ENCODE peak calls at places on chromosomes 11 and 22, in seven cellular contexts. Y is GM23248, M is IMR-90, K is PC-3, U is neural progenitor cell, W is mesenchymal stem cell, R is fibroblast of lung. Q is an unnamed sample.

GRCh38 chr11:29328961-29329441 is 687.8 kb downstream of the KCNA4 start:
- DNase-seq in W (peak; percentile 64), Y (peak; percentile 72), K (peak; percentile 77), M (peak; percentile 95), U (peak; percentile 46), R (peak; percentile 87), Q (peak; percentile 28)

GRCh38 chr11:17391493-17392355 is 3.3 kb upstream of the KCNJ11 start:
- DNase-seq in U (no peak), M (no peak), K (no peak), R (no peak), W (no peak), Y (no peak), Q (no peak)

GRCh38 chr11:659532-660085 is 22.5 kb downstream of the DRD4 start:
- DNase-seq in K (no peak), M (no peak), Y (no peak), W (no peak), R (no peak), U (no peak), Q (no peak)

GRCh38 chr11:59680287-59681154 is 11.7 kb upstream of the PATL1 start:
- DNase-seq in R (peak; percentile 69), W (peak; percentile 89), U (peak; percentile 86), M (peak; percentile 83), Y (peak; percentile 85), K (peak; percentile 87), Q (peak; percentile 93)

GRCh38 chr22:38706101-38706884 is 549 bp downstream of the GTPBP1 start:
- DNase-seq in W (peak; percentile 71), U (peak; percentile 64), R (peak; percentile 14), Y (peak; percentile 71), K (no peak), M (peak; percentile 27), Q (peak; percentile 31)

GRCh38 chr11:124841186-124841585 is 24.0 kb upstream of the ROBO3 start:
- DNase-seq in R (peak; percentile 28), M (no peak), Y (peak; percentile 38), W (no peak), U (no peak), K (peak; percentile 64), Q (no peak)

GRCh38 chr22:30910358-30910757 is 58.2 kb downstream of the MORC2 start:
- DNase-seq in Y (no peak), K (no peak), M (no peak), U (no peak), R (no peak), W (no peak), Q (no peak)

GRCh38 chr11:68994161-68994890 is 13.5 kb upstream of the MRGPRD start:
- DNase-seq in M (no peak), R (no peak), Y (no peak), U (no peak), W (no peak), K (no peak), Q (no peak)

GRCh38 chr22:47173535-47174021 is 411.1 kb downstream of the TBC1D22A start:
- DNase-seq in U (no peak), M (no peak), Y (no peak), K (no peak), R (no peak), W (no peak), Q (no peak)

DNA sequence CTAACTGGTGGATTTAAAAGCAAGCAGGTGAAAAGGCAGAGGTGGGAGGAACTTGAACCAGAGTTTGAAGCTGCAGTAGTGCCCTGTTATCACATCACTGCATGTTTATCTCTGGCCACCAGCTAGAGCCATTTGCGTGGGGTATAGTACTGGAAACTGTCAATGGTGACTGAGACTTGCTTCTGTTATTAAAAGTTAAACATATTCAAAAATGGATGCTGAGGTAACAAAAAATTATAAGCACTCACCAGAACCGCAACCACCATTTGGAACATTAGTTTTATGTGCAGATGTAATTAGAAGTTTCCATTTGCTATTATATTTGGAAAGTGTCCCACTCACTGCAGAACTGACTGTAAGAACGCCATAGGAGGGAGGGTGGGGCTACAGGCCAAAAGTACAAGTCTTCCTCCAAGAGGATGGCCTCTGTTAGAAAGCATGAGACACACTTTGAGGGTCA is 1.2 kb upstream of the CD59 start:
- DNase-seq in Y (peak; percentile 50), R (no peak), W (no peak), M (no peak), K (no peak), U (no peak), Q (no peak)
- H3K27ac ChIP-seq in Y (peak overlapping the region; percentile 95), R (peak overlapping the region; percentile 94), W (peak overlapping the region; percentile 1), M (peak overlapping the region; percentile 84), K (peak overlapping the region; percentile 91), U (no peak overlapping the region), Q (no peak overlapping the region)

GRCh38 chr11:119357069-119357468 is 10.6 kb upstream of the MFRP start:
- DNase-seq in M (no peak), U (no peak), W (no peak), K (no peak), R (no peak), Y (no peak), Q (no peak)
- H3K9ac ChIP-seq in M (no peak overlapping the region), U (no peak overlapping the region), W (peak overlapping the region; percentile 91), K (no peak overlapping the region), R (no peak overlapping the region), Y (no peak overlapping the region), Q (no peak overlapping the region)

DNA sequence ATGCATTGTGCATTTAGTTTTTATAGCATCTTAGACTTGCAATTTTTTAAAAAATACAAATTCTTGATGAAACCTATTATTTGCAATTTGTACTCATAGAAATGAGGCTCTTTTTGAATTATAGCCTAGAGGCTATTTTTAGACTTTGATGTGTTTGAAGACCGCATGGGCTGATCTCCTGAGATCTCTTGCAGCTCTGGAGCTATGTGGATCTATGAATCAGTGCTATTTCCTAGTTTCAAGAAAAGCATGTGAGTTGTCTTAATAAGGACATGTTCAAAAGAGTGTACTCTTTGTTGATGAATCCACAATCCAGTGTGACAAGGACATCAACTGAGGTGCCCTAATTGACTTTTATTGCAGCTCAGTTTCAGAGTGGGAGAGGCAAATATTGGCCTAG is 620.5 kb downstream of the ETS1 start:
- DNase-seq in U (no peak), W (no peak), R (no peak), M (no peak), Y (no peak), K (no peak), Q (no peak)
- H3K27ac ChIP-seq in U (no peak overlapping the region), W (no peak overlapping the region), R (no peak overlapping the region), M (no peak overlapping the region), Y (no peak overlapping the region), K (no peak overlapping the region), Q (no peak overlapping the region)

DNA sequence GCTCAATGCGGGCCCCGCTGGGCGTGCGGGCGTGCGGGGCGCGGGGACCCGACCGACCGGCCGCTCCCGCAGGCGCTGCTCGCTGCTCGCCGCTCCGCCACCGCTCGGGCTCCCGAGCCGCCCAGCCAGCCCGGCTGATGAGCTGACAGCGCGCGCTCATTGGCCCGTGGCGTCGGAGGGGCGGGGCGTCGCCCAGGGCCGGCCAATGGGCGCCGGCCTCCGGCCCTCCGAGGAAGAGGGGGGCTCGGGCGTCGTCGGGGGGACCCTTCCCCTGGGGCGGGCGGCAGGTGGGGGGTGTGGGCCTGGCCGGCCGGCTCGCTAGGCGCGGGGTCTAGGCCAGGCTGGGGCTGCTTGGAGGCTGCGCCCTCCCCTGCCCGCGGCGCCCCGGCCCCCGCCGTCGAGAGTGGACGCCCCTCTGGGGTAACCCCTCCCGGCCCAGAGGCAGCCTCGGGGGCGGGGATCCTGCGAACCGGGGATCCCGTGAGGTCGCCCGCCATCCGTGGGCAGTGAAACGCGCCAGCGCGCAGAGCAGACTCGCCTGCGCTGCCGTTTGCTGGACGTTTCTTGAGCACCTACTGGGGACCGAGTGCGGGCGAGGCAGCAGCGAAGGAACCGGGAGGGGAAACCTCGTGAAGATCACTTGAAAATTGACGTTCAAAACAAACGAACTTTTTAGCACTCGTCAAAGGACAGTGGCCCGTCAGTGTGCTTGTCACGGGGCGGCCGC is at the start of gene SCUBE1:
- DNase-seq in K (peak; percentile 13), W (peak; percentile 50), M (no peak), U (peak; percentile 95), R (peak; percentile 25), Y (peak; percentile 65), Q (peak; percentile 66)
- H3K9ac ChIP-seq in K (no peak within 1 kb of the TSS), W (no peak within 1 kb of the TSS), M (no peak within 1 kb of the TSS), U (peak within 1 kb of the TSS; percentile 42), R (no peak within 1 kb of the TSS), Y (no peak within 1 kb of the TSS), Q (no peak within 1 kb of the TSS)

Q was measured in mesendoderm.